ENCODE peak calls at places on chromosomes 13 and 19, in eight cellular contexts. T, Z, G, J, U, L, A and H are unnamed samples.

GRCh38 chr13:59745395-59745788 is 418.3 kb downstream of the DIAPH3 start:
- DNase-seq in T (no peak), Z (no peak), G (no peak), J (no peak), U (no peak), L (no peak), A (no peak), H (no peak)

GRCh38 chr19:54430306-54431254 is 15.3 kb downstream of the TTYH1 start:
- DNase-seq in T (peak; percentile 58), Z (no peak), G (peak; percentile 85), J (peak; percentile 30), U (no peak), L (peak; percentile 55), A (no peak), H (peak; percentile 83)

GRCh38 chr19:38304866-38305429 is 897 bp downstream of the C19orf33 start:
- DNase-seq in T (peak; percentile 94), Z (peak; percentile 44), G (peak; percentile 99), J (peak; percentile 7), U (no peak), L (no peak), A (no peak), H (peak; percentile 44)

GRCh38 chr19:28061111-28061510 is 1151.8 kb downstream of the UQCRFS1 start:
- DNase-seq in T (no peak), Z (no peak), G (no peak), J (no peak), U (no peak), L (no peak), A (no peak), H (no peak)

GRCh38 chr13:111046590-111047141 is 68.4 kb upstream of the ARHGEF7 start:
- DNase-seq in T (no peak), Z (no peak), G (no peak), J (peak; percentile 23), U (no peak), L (no peak), A (no peak), H (no peak)

GRCh38 chr13:38735655-38736440 is 49.0 kb downstream of the FREM2 start:
- DNase-seq in T (no peak), Z (no peak), G (no peak), J (no peak), U (no peak), L (no peak), A (no peak), H (no peak)

GRCh38 chr13:110442946-110443632 is 118.4 kb downstream of the RAB20 start:
- DNase-seq in T (no peak), Z (no peak), G (no peak), J (no peak), U (no peak), L (no peak), A (no peak), H (no peak)

GRCh38 chr19:54209748-54210494 is 9.3 kb downstream of the RPS9 start:
- DNase-seq in T (peak; percentile 92), Z (peak; percentile 94), G (no peak), J (peak; percentile 84), U (no peak), L (peak; percentile 32), A (peak; percentile 94), H (no peak)

GRCh38 chr13:41962994-41963393 is 2.1 kb upstream of the VWA8 start:
- DNase-seq in T (no peak), Z (no peak), G (no peak), J (no peak), U (peak; percentile 24), L (no peak), A (no peak), H (no peak)

GRCh38 chr13:62920181-62920580 is 1504.5 kb upstream of the PCDH20 start:
- DNase-seq in T (no peak), Z (no peak), G (no peak), J (no peak), U (no peak), L (no peak), A (no peak), H (no peak)

GRCh38 chr13:72792640-72793039 is 10.7 kb downstream of the PIBF1 start:
- DNase-seq in T (no peak), Z (no peak), G (no peak), J (no peak), U (no peak), L (no peak), A (no peak), H (no peak)